ENCODE peak calls at places on chromosomes 12 and 14, in six cellular contexts. U, C, Y, X, P and R are unnamed samples.

GRCh38 chr12:981956-982355 is 9.1 kb upstream of the ERC1 start:
- DNase-seq in U (no peak), Y (peak), P (no peak), X (no peak), C (no peak), R (no peak)

GRCh38 chr12:107436376-107436775 is 249.2 kb upstream of the PWP1 start:
- DNase-seq in Y (peak), X (no peak), P (no peak), C (no peak), U (no peak), R (no peak)

GRCh38 chr14:54690887-54691286 is 124.0 kb downstream of the SAMD4A start:
- DNase-seq in P (no peak), C (no peak), U (no peak), X (no peak), Y (no peak), R (no peak)

GRCh38 chr14:51228890-51229289 is 11.2 kb upstream of the TMX1 start:
- DNase-seq in Y (peak), U (no peak), C (no peak), X (no peak), P (no peak), R (no peak)

GRCh38 chr12:57202321-57202720 is 14.3 kb upstream of the NXPH4 start:
- DNase-seq in P (no peak), X (no peak), U (no peak), Y (no peak), C (no peak), R (no peak)

GRCh38 chr14:50835280-50835679 is 4.3 kb upstream of the NIN start:
- DNase-seq in P (peak), Y (peak), C (no peak), U (no peak), X (no peak), R (no peak)

GRCh38 chr14:100822007-100822406 is 3.9 kb upstream of the MEG3 start:
- DNase-seq in C (no peak), U (no peak), P (no peak), X (no peak), Y (no peak), R (no peak)

GRCh38 chr12:71589478-71589881 is 74.2 kb downstream of the ZFC3H1 start:
- DNase-seq in U (no peak), C (no peak), Y (no peak), P (no peak), X (no peak), R (no peak)

GRCh38 chr12:6471992-6472366 is 1.5 kb upstream of the VAMP1 start:
- DNase-seq in U (no peak), X (no peak), Y (peak), C (no peak), P (no peak), R (no peak)

GRCh38 chr12:25151476-25151875 is 43.5 kb downstream of the DNAI7 start:
- DNase-seq in P (peak), Y (peak), U (peak), C (no peak), X (no peak), R (no peak)

GRCh38 chr12:32535260-32535999 is 136.1 kb downstream of the FGD4 start:
- DNase-seq in C (no peak), Y (peak), P (peak), U (peak), X (peak), R (no peak)

GRCh38 chr12:29521951-29522350 is 24.5 kb upstream of the OVCH1 start:
- DNase-seq in X (no peak), U (no peak), Y (no peak), P (no peak), C (no peak), R (no peak)

GRCh38 chr12:77888611-77889010 is 57.9 kb downstream of the NAV3 start:
- DNase-seq in Y (peak), P (no peak), X (no peak), C (no peak), U (no peak), R (no peak)

GRCh38 chr14:31244626-31245025 is 37.0 kb upstream of the HECTD1 start:
- DNase-seq in P (no peak), C (no peak), X (no peak), Y (no peak), U (no peak), R (no peak)

GRCh38 chr12:34402228-34402898 is 380.1 kb downstream of the ALG10 start:
- DNase-seq in X (peak), C (no peak), U (peak), P (no peak), Y (no peak), R (peak)

GRCh38 chr12:110248096-110248447 is 33.0 kb upstream of the ATP2A2 start:
- DNase-seq in X (no peak), Y (no peak), P (no peak), U (peak), C (no peak), R (no peak)

GRCh38 chr12:114913871-114914801 is 230.2 kb upstream of the TBX3 start:
- DNase-seq in P (no peak), C (no peak), U (no peak), Y (peak), X (no peak), R (no peak)

GRCh38 chr12:19200261-19200660 is 70.7 kb downstream of the PLEKHA5 start:
- DNase-seq in Y (peak), U (no peak), C (no peak), X (no peak), P (no peak), R (no peak)

GRCh38 chr12:19198272-19198671 is 68.7 kb downstream of the PLEKHA5 start:
- DNase-seq in Y (peak), C (no peak), P (no peak), U (no peak), X (no peak), R (no peak)

GRCh38 chr12:19196959-19197630 is 67.6 kb downstream of the PLEKHA5 start:
- DNase-seq in P (peak), C (no peak), X (no peak), U (no peak), Y (no peak), R (no peak)

GRCh38 chr12:19201653-19202052 is 72.1 kb downstream of the PLEKHA5 start:
- DNase-seq in U (no peak), C (no peak), X (no peak), Y (peak), P (no peak), R (no peak)

GRCh38 chr12:19199322-19199721 is 69.8 kb downstream of the PLEKHA5 start:
- DNase-seq in P (no peak), Y (no peak), U (no peak), C (no peak), X (no peak), R (no peak)
- TF ChIP-seq CTCF in P (no peak), Y (no peak), U (no peak), C (no peak), X (no peak), R (no peak)

DNA sequence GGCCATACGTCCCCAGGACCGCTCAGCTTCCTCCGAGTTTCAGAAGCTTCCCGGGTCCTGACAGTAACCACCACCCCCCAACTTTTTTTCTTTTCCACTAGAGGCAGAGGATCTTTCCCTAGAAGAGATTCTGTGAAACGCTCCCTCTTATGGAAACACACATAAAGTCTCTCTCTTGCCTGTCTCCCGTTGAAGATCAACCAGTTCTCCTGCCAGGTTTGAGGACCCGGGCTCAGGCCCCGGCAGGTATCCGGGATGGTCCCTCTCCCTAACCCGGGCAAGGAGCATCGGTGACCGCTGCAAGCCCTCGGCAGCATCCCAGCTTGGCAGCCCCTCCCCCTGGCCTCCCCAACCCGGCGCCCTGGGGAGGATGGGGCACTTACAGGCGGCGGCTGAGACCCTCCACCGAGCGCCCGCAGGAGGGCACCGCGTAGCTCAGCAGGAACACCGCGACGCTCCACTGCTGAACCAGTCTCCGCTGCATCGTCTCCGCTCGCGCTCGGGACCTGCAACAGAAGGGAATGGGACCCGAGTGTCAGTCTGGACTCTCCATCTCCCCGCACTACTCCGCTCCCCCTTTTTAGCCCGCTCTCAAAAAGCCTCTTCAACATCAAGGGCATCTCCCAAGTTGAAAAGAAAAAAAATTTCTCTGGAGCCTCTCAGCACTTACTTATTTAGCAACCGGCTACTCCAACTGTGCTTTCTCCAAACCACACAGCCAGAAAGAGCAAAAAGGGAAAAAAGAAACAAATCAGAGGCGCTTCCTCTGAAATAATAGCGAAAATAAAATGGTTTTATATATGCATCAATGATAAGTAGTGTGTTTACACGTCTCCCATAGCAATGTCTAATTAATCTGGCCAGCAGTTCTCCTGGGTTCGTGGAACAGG is 3.3 kb downstream of the PTHLH start:
- DNase-seq in P (no peak), X (no peak), Y (no peak), U (no peak), C (no peak), R (no peak)
- TF ChIP-seq CTCF in P (no peak), X (no peak), Y (peak), U (no peak), C (no peak), R (no peak)

GRCh38 chr14:95174184-95174804 is 17.0 kb upstream of the DICER1 start:
- DNase-seq in X (no peak), C (no peak), U (no peak), Y (peak), P (no peak), R (no peak)
- TF ChIP-seq CTCF in X (no peak), C (no peak), U (no peak), Y (peak), P (no peak), R (no peak)

DNA sequence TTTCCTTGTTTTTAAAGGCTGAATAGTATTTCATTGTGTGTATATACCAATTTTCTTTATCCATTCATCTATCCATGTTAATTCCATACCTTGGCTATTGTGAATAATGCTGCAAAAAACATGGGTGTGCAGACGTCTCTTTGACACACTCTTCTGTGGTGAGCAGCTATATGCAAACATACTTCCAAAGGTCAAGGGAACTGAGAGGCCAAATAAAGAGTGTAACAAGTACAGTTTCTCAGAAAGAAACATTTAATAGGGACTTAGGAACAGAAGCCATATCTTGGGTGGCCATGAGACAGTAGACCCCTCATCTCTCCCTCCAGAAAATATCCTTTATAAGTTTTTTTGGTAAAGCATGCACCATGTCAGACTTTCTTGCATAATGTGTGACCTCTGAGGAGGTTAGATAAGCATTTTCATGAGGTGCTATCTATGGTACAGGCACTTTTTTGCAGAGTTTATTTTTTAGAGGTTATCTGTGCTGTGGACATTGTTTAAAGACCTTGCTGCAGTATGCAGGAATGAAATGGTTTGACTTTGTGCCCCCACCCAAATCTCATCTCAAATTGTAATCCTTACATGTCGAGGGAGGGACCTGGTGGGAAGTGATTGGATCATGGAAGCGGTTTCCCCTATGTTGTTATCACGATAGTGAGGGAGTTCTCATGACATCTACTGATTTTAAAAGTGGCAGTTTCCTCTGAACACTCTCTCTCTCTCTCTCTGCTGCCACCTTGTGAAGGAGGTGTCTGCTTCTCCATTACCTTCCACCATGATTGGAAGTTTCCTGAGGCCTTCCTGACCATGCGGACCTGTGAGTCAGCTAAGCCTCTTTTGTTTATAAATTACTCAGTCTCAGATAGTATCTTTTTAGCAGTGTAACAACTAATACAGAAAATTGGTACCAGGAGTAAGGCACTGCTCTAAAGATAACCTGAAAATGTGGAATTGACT is 1202.3 kb downstream of the GALC start:
- DNase-seq in P (peak), C (no peak), U (no peak), Y (no peak), X (no peak), R (no peak)
- TF ChIP-seq CTCF in P (no peak), C (no peak), U (no peak), Y (peak), X (no peak), R (no peak)

GRCh38 chr12:47343684-47344567 is 264.2 kb upstream of the AMIGO2 start:
- DNase-seq in C (no peak), Y (peak), P (no peak), U (no peak), X (no peak), R (no peak)
- TF ChIP-seq CTCF in C (no peak), Y (no peak), P (no peak), U (no peak), X (no peak), R (no peak)

DNA sequence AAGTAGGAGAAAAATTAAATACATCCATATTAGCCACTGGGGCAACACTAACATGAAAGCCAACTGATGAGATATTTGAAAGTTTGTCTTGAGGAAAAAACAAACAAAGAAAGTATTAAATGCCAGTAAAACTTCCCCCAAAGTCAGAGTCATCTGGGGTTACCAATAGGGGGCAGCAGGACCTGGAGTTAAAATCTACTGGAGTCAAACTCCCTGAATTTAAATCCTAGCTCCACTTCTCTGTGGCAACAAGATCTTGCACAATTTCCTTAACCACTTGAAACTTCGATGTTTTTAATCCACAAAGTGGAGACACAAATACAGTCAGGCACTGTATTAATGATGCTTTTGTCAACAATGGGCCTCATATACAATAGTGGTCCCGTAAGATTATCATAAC is 14.4 kb downstream of the PLEKHG7 start:
- DNase-seq in Y (peak), P (peak), U (no peak), C (no peak), X (no peak), R (no peak)
- TF ChIP-seq CTCF in Y (peak), P (peak), U (no peak), C (no peak), X (no peak), R (no peak)

GRCh38 chr12:102234599-102234998 is 37.0 kb upstream of the PMCH start:
- DNase-seq in U (no peak), Y (peak), X (no peak), C (no peak), P (no peak), R (no peak)
- TF ChIP-seq CTCF in U (no peak), Y (no peak), X (no peak), C (no peak), P (no peak), R (no peak)

GRCh38 chr12:74418573-74418972 is 119.1 kb upstream of the ATXN7L3B start:
- DNase-seq in X (no peak), P (no peak), C (no peak), U (no peak), Y (no peak), R (no peak)

GRCh38 chr12:74412607-74413230 is 124.9 kb upstream of the ATXN7L3B start:
- DNase-seq in X (no peak), U (no peak), C (no peak), Y (peak), P (peak), R (no peak)

DNA sequence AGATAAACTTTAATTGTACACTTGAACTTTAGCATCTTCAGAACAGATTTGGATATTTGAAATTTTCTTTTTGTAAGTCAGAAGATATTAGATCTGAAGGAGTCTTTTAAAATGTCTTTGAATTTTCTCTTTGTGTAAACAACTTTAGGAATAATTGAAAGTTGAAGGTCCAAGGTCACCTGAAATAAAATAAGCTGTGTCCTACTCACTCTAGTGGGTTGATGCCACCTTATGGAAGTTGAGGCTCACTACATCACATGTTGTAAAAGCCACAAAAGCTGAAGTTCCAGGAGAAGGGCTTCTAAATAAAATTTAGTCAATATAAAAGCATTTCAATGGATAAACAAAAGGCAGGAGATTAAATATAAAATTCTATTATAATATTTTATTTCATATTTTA is 122.0 kb upstream of the ATXN7L3B start:
- DNase-seq in P (peak), C (no peak), Y (peak), X (no peak), U (no peak), R (no peak)
- TF ChIP-seq CTCF in P (peak), C (peak), Y (peak), X (no peak), U (no peak), R (no peak)

DNA sequence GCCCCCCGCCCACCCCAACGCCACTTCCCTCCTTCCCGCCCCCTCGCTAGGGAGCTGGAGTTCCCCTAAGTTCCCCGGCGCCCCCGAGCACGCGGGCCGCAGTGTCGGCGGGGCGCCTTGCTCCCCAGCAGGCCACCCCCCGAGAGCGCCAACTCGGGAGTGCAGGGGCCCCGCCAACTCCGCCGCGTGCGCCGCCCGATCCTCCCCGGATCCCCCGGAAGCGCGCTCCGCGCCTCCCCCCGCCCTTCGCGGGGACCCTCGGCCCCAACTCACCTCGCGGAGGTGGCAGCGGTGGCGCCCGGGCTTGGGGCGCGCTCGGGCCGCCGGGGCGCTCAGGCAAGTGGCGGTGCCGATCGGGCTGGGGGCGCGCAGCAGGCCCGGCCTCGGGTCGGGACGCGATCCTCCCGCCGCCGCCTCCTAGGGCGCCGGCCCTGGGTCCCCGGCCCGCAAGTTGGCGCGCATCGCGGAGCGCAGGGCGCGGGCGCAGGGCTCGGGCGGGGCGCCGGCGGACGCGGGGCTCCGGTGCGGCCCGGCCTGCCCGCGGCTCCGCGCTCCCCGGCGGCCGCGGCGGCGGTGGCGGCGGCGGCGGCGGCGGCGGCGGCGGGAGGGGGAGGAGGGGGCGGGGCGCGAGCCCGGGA is at the start of gene NCOR2:
- DNase-seq in X (no peak), U (no peak), Y (no peak), C (peak), P (peak), R (peak)
- TF ChIP-seq CTCF in X (no peak), U (no peak), Y (no peak), C (no peak), P (no peak), R (no peak)